ENCODE peak calls at places on chromosomes 13 and 19, in four cellular contexts. One of them, this sample, is unnamed.

GRCh38 chr19:45952691-45953505 is 20.8 kb downstream of the NOVA2 start:
- DNase-seq in fibroblast of pulmonary artery: peak; percentile 72
- DNase-seq in fibroblast of mammary gland: peak; percentile 50
- DNase-seq in activated B cell treated with CpG ODN at 0.5 μM for 24 hours: no peak
- DNase-seq in this sample: peak; percentile 75

GRCh38 chr19:16445238-16446107 is 26.3 kb downstream of the EPS15L1 start:
- DNase-seq in fibroblast of pulmonary artery: no peak
- DNase-seq in fibroblast of mammary gland: peak; percentile 78
- DNase-seq in activated B cell treated with CpG ODN at 0.5 μM for 24 hours: peak; percentile 48
- DNase-seq in this sample: peak; percentile 76

GRCh38 chr13:111922086-111922485 is 144.9 kb upstream of the SOX1 start:
- DNase-seq in fibroblast of pulmonary artery: no peak
- DNase-seq in fibroblast of mammary gland: no peak
- DNase-seq in activated B cell treated with CpG ODN at 0.5 μM for 24 hours: no peak
- DNase-seq in this sample: no peak

GRCh38 chr13:42878721-42879120 is 97.3 kb downstream of the FAM216B start:
- DNase-seq in fibroblast of pulmonary artery: no peak
- DNase-seq in fibroblast of mammary gland: peak; percentile 65
- DNase-seq in activated B cell treated with CpG ODN at 0.5 μM for 24 hours: no peak
- DNase-seq in this sample: no peak

GRCh38 chr13:89862691-89863036 is 1484.8 kb upstream of the MIR17HG start:
- DNase-seq in fibroblast of pulmonary artery: peak; percentile 12
- DNase-seq in fibroblast of mammary gland: peak; percentile 6
- DNase-seq in activated B cell treated with CpG ODN at 0.5 μM for 24 hours: no peak
- DNase-seq in this sample: no peak

GRCh38 chr13:87123987-87124784 is 547.0 kb upstream of the SLITRK5 start:
- DNase-seq in fibroblast of pulmonary artery: peak; percentile 89
- DNase-seq in fibroblast of mammary gland: peak; percentile 98
- DNase-seq in activated B cell treated with CpG ODN at 0.5 μM for 24 hours: no peak
- DNase-seq in this sample: no peak

GRCh38 chr19:45994456-45994988 is 745 bp upstream of the CCDC61 start:
- DNase-seq in fibroblast of pulmonary artery: peak; percentile 37
- DNase-seq in fibroblast of mammary gland: peak; percentile 23
- DNase-seq in activated B cell treated with CpG ODN at 0.5 μM for 24 hours: no peak
- DNase-seq in this sample: no peak

GRCh38 chr13:37109080-37109678 is 3.7 kb upstream of the CSNK1A1L start:
- DNase-seq in fibroblast of pulmonary artery: peak; percentile 79
- DNase-seq in fibroblast of mammary gland: peak; percentile 65
- DNase-seq in activated B cell treated with CpG ODN at 0.5 μM for 24 hours: no peak
- DNase-seq in this sample: no peak

GRCh38 chr19:10876459-10877240 is 5.3 kb downstream of the CARM1 start:
- DNase-seq in fibroblast of pulmonary artery: no peak
- DNase-seq in fibroblast of mammary gland: no peak
- DNase-seq in activated B cell treated with CpG ODN at 0.5 μM for 24 hours: no peak
- DNase-seq in this sample: peak; percentile 83

GRCh38 chr19:6590458-6591319 is at the start of gene CD70:
- DNase-seq in fibroblast of pulmonary artery: no peak
- DNase-seq in fibroblast of mammary gland: no peak
- DNase-seq in activated B cell treated with CpG ODN at 0.5 μM for 24 hours: peak; percentile 64
- DNase-seq in this sample: peak; percentile 91

GRCh38 chr13:85995788-85996418 is 196.7 kb upstream of the SLITRK6 start:
- DNase-seq in fibroblast of pulmonary artery: no peak
- DNase-seq in fibroblast of mammary gland: no peak
- DNase-seq in activated B cell treated with CpG ODN at 0.5 μM for 24 hours: no peak
- DNase-seq in this sample: no peak

GRCh38 chr19:18292460-18292809 is 11.0 kb upstream of the JUND start:
- DNase-seq in fibroblast of pulmonary artery: no peak
- DNase-seq in fibroblast of mammary gland: no peak
- DNase-seq in activated B cell treated with CpG ODN at 0.5 μM for 24 hours: no peak
- DNase-seq in this sample: no peak

GRCh38 chr13:39095500-39095899 is 57.2 kb downstream of the NHLRC3 start:
- DNase-seq in fibroblast of pulmonary artery: no peak
- DNase-seq in fibroblast of mammary gland: no peak
- DNase-seq in activated B cell treated with CpG ODN at 0.5 μM for 24 hours: no peak
- DNase-seq in this sample: no peak

GRCh38 chr19:43595605-43595998 is 332 bp downstream of the IRGQ start:
- DNase-seq in fibroblast of pulmonary artery: no peak
- DNase-seq in fibroblast of mammary gland: no peak
- DNase-seq in activated B cell treated with CpG ODN at 0.5 μM for 24 hours: no peak
- DNase-seq in this sample: no peak

GRCh38 chr13:71829542-71829941 is 37.5 kb downstream of the DACH1 start:
- DNase-seq in fibroblast of pulmonary artery: no peak
- DNase-seq in fibroblast of mammary gland: no peak
- DNase-seq in activated B cell treated with CpG ODN at 0.5 μM for 24 hours: no peak
- DNase-seq in this sample: no peak

GRCh38 chr13:92842145-92842544 is 384.5 kb upstream of the GPC6 start:
- DNase-seq in fibroblast of pulmonary artery: peak; percentile 92
- DNase-seq in fibroblast of mammary gland: peak; percentile 90
- DNase-seq in activated B cell treated with CpG ODN at 0.5 μM for 24 hours: no peak
- DNase-seq in this sample: no peak

GRCh38 chr19:56177564-56178243 is 1.9 kb downstream of the GALP start:
- DNase-seq in fibroblast of pulmonary artery: no peak
- DNase-seq in fibroblast of mammary gland: no peak
- DNase-seq in activated B cell treated with CpG ODN at 0.5 μM for 24 hours: no peak
- DNase-seq in this sample: no peak

GRCh38 chr19:52673014-52673413 is 34.9 kb upstream of the ZNF83 start:
- DNase-seq in fibroblast of pulmonary artery: peak; percentile 18
- DNase-seq in fibroblast of mammary gland: no peak
- DNase-seq in activated B cell treated with CpG ODN at 0.5 μM for 24 hours: no peak
- DNase-seq in this sample: no peak

GRCh38 chr13:103694033-103694432 is 627.8 kb upstream of the SLC10A2 start:
- DNase-seq in fibroblast of pulmonary artery: no peak
- DNase-seq in fibroblast of mammary gland: no peak
- DNase-seq in activated B cell treated with CpG ODN at 0.5 μM for 24 hours: no peak
- DNase-seq in this sample: no peak

GRCh38 chr13:91017669-91018053 is 329.8 kb upstream of the MIR17HG start:
- DNase-seq in fibroblast of pulmonary artery: no peak
- DNase-seq in fibroblast of mammary gland: peak; percentile 1
- DNase-seq in activated B cell treated with CpG ODN at 0.5 μM for 24 hours: no peak
- DNase-seq in this sample: no peak

GRCh38 chr19:46731007-46731501 is 14.1 kb upstream of the PRKD2 start:
- DNase-seq in fibroblast of pulmonary artery: peak; percentile 88
- DNase-seq in fibroblast of mammary gland: peak; percentile 93
- DNase-seq in activated B cell treated with CpG ODN at 0.5 μM for 24 hours: no peak
- DNase-seq in this sample: no peak

GRCh38 chr13:28357247-28357825 is 137.6 kb downstream of the FLT1 start:
- DNase-seq in fibroblast of pulmonary artery: no peak
- DNase-seq in fibroblast of mammary gland: no peak
- DNase-seq in activated B cell treated with CpG ODN at 0.5 μM for 24 hours: no peak
- DNase-seq in this sample: no peak

GRCh38 chr19:48738557-48739399 is 1.6 kb downstream of the RASIP1 start:
- DNase-seq in fibroblast of pulmonary artery: peak; percentile 81
- DNase-seq in fibroblast of mammary gland: peak; percentile 61
- DNase-seq in activated B cell treated with CpG ODN at 0.5 μM for 24 hours: peak; percentile 86
- DNase-seq in this sample: peak; percentile 88

GRCh38 chr19:30082611-30083010 is 140.6 kb downstream of the URI1 start:
- DNase-seq in fibroblast of pulmonary artery: no peak
- DNase-seq in fibroblast of mammary gland: no peak
- DNase-seq in activated B cell treated with CpG ODN at 0.5 μM for 24 hours: no peak
- DNase-seq in this sample: no peak

GRCh38 chr19:31560021-31560770 is 211.0 kb upstream of the TSHZ3 start:
- DNase-seq in fibroblast of pulmonary artery: no peak
- DNase-seq in fibroblast of mammary gland: no peak
- DNase-seq in activated B cell treated with CpG ODN at 0.5 μM for 24 hours: no peak
- DNase-seq in this sample: no peak
- TF ChIP-seq CTCF in fibroblast of pulmonary artery: no peak
- TF ChIP-seq CTCF in fibroblast of mammary gland: no peak
- TF ChIP-seq CTCF in activated B cell treated with CpG ODN at 0.5 μM for 24 hours: no peak
- TF ChIP-seq CTCF in this sample: no peak

GRCh38 chr13:113000575-113000974 is 31.6 kb downstream of the MCF2L start:
- DNase-seq in fibroblast of pulmonary artery: no peak
- DNase-seq in fibroblast of mammary gland: no peak
- DNase-seq in activated B cell treated with CpG ODN at 0.5 μM for 24 hours: no peak
- DNase-seq in this sample: no peak

GRCh38 chr13:113004126-113004525 is 35.1 kb downstream of the MCF2L start:
- DNase-seq in fibroblast of pulmonary artery: no peak
- DNase-seq in fibroblast of mammary gland: no peak
- DNase-seq in activated B cell treated with CpG ODN at 0.5 μM for 24 hours: no peak
- DNase-seq in this sample: no peak

GRCh38 chr13:113002891-113003290 is 33.9 kb downstream of the MCF2L start:
- DNase-seq in fibroblast of pulmonary artery: no peak
- DNase-seq in fibroblast of mammary gland: no peak
- DNase-seq in activated B cell treated with CpG ODN at 0.5 μM for 24 hours: no peak
- DNase-seq in this sample: no peak

GRCh38 chr13:113001251-113002140 is 32.5 kb downstream of the MCF2L start:
- DNase-seq in fibroblast of pulmonary artery: peak; percentile 8
- DNase-seq in fibroblast of mammary gland: no peak
- DNase-seq in activated B cell treated with CpG ODN at 0.5 μM for 24 hours: no peak
- DNase-seq in this sample: no peak

DNA sequence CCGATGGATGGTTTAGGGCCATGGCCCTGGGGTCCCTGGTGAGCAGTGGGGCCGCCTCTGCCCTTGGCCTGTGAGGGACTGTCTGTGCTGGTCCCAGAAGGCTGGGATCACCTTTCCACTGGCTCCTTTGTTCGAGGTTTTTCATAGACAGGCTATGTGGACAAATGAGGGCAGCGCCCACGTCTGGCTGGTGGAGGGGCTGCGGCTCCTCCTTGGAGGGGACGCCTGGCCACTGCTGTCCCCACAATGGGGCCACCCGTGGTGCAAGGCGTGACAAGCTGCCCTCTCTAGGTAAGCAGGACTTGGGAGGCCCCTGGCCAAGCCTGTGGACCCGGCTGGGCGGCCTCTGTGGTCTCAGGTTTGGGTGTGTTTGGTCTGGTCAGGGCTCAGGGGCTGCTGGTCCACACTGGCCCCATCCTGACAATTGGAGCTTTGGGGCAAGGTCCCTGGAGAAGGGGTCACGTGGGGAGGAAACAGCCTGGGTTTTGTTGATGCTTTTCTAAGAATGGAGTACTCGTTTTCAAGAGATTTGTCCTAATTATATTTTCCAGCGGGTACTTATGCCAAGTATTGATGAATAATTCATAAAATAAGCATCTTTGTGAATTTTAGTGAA is 33.3 kb downstream of the MCF2L start:
- DNase-seq in fibroblast of pulmonary artery: no peak
- DNase-seq in fibroblast of mammary gland: no peak
- DNase-seq in activated B cell treated with CpG ODN at 0.5 μM for 24 hours: no peak
- DNase-seq in this sample: no peak
- TF ChIP-seq CTCF in fibroblast of pulmonary artery: peak; percentile 7
- TF ChIP-seq CTCF in fibroblast of mammary gland: no peak
- TF ChIP-seq CTCF in activated B cell treated with CpG ODN at 0.5 μM for 24 hours: no peak
- TF ChIP-seq CTCF in this sample: no peak

GRCh38 chr13:34076943-34077703 is 259.2 kb downstream of the RFC3 start:
- DNase-seq in fibroblast of pulmonary artery: peak; percentile 56
- DNase-seq in fibroblast of mammary gland: peak; percentile 39
- DNase-seq in activated B cell treated with CpG ODN at 0.5 μM for 24 hours: no peak
- DNase-seq in this sample: no peak
- TF ChIP-seq CTCF in fibroblast of pulmonary artery: peak; percentile 71
- TF ChIP-seq CTCF in fibroblast of mammary gland: peak; percentile 69
- TF ChIP-seq CTCF in activated B cell treated with CpG ODN at 0.5 μM for 24 hours: no peak
- TF ChIP-seq CTCF in this sample: peak; percentile 59

DNA sequence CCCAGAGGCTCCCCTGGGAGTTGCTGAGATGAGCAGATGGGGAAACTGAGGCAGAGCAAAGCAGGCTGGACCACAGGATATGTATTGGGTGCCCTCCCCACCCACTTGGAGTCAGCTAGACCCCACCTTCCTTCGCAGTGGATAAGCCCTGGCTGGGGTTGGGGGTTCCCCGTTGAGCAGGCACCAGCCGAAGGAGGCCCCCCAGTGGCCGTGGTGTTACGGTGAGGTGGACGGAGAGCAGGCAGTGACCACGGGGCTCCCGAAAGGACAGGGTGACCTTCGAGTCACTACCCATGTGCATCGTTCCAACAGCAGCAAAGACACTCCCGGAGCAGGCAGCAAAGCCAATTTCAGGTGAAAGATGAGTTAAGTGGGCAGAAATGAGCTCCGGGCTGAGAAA is 62.4 kb upstream of the ADGRE5 start:
- DNase-seq in fibroblast of pulmonary artery: no peak
- DNase-seq in fibroblast of mammary gland: no peak
- DNase-seq in activated B cell treated with CpG ODN at 0.5 μM for 24 hours: no peak
- DNase-seq in this sample: no peak
- TF ChIP-seq CTCF in fibroblast of pulmonary artery: peak; percentile 42
- TF ChIP-seq CTCF in fibroblast of mammary gland: no peak
- TF ChIP-seq CTCF in activated B cell treated with CpG ODN at 0.5 μM for 24 hours: no peak
- TF ChIP-seq CTCF in this sample: peak; percentile 58

DNA sequence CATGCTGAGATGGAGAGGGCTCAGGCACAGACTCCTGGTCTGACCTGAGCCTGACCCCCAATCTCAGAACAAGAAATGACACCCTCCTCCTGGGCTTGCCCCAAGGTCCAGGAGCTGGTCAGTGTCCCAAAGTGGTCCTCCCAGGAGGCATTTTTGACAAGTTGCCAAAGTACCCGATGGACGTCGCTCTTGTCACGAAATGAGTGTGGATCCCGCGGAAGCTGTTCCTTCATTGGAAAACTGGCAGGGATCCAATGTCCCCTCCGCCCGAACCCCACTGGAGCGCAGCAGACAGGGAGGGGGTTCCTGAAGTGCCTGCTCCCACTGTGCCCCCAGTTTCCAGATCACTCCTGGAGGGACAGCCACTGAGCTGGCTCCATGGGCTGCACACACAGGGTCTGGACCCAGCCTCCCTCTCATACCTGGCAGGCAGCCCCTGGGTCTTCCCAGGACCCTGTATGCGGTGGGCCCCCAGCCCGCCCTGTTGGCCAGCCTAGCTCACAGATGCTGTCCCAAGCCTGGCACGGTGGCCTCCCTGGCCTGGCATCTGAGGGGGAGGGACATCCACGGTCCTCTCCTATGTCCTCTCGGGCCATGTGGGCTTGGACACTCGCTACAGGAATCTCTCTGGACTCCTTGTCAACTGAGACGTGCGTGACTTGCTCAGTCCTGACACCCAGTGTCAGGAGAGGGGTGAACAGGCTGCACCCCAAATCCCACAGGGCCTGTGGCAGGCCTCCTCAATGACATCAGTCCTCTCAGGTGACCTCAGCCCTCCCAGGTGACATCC is 12.8 kb upstream of the ZNF14 start:
- DNase-seq in fibroblast of pulmonary artery: no peak
- DNase-seq in fibroblast of mammary gland: no peak
- DNase-seq in activated B cell treated with CpG ODN at 0.5 μM for 24 hours: no peak
- DNase-seq in this sample: no peak
- TF ChIP-seq CTCF in fibroblast of pulmonary artery: no peak
- TF ChIP-seq CTCF in fibroblast of mammary gland: no peak
- TF ChIP-seq CTCF in activated B cell treated with CpG ODN at 0.5 μM for 24 hours: no peak
- TF ChIP-seq CTCF in this sample: no peak

GRCh38 chr19:36573020-36573947 is at the start of gene ZNF529:
- DNase-seq in fibroblast of pulmonary artery: peak; percentile 91
- DNase-seq in fibroblast of mammary gland: peak; percentile 88
- DNase-seq in activated B cell treated with CpG ODN at 0.5 μM for 24 hours: peak; percentile 79
- DNase-seq in this sample: peak; percentile 90
- TF ChIP-seq CTCF in fibroblast of pulmonary artery: no peak
- TF ChIP-seq CTCF in fibroblast of mammary gland: no peak
- TF ChIP-seq CTCF in activated B cell treated with CpG ODN at 0.5 μM for 24 hours: no peak
- TF ChIP-seq CTCF in this sample: no peak

This sample was measured in GM06990.